ENCODE peak calls at places on chromosomes 5 and 9, in seven cellular contexts. Z is HFFc6; O is GM13977; U is stimulated activated CD8-positive, alpha-beta memory T cell treated with anti-CD3 and anti-CD28 coated beads, Interleukin-4, amount 100 ng/mL, for 1 hour; R is NCI-H460; P is fibroblast of lung; V is activated T-helper 1 cell treated with anti-CD3 and anti-CD28 coated beads, Interleukin-2, amount 50 U/mL, for 16 hours. E is an unnamed sample.

GRCh38 chr9:21688108-21689102 is 114.0 kb upstream of the MTAP start:
- DNase-seq in Z (peak), O (no peak), U (no peak), R (peak), P (peak), V (no peak), E (peak)

GRCh38 chr9:96462538-96462937 is 12.6 kb downstream of the HABP4 start:
- DNase-seq in Z (no peak), O (no peak), U (no peak), R (no peak), P (no peak), V (no peak), E (no peak)

GRCh38 chr9:3459076-3459475 is 66.7 kb downstream of the RFX3 start:
- DNase-seq in Z (no peak), O (no peak), U (no peak), R (peak), P (no peak), V (no peak), E (no peak)

GRCh38 chr5:111945535-111945934 is 188.5 kb upstream of the NREP start:
- DNase-seq in Z (no peak), O (no peak), U (no peak), R (no peak), P (peak), V (no peak), E (no peak)

GRCh38 chr5:93245226-93245625 is 335.8 kb downstream of the NR2F1-AS1 start:
- DNase-seq in Z (no peak), O (no peak), U (no peak), R (no peak), P (no peak), V (no peak), E (no peak)

GRCh38 chr5:56951131-56951945 is 585 bp downstream of the MIER3 start:
- DNase-seq in Z (no peak), O (no peak), U (no peak), R (no peak), P (peak), V (no peak), E (no peak)

GRCh38 chr9:136745389-136746218 is 2.7 kb downstream of the LCN6 start:
- DNase-seq in Z (no peak), O (no peak), U (no peak), R (no peak), P (no peak), V (no peak), E (no peak)

GRCh38 chr5:102307232-102307631 is 11.1 kb upstream of the SLCO4C1 start:
- DNase-seq in Z (no peak), O (no peak), U (no peak), R (no peak), P (no peak), V (no peak), E (no peak)

GRCh38 chr9:135039916-135040645 is 47.4 kb upstream of the OLFM1 start:
- DNase-seq in Z (no peak), O (no peak), U (no peak), R (no peak), P (no peak), V (no peak), E (no peak)

GRCh38 chr9:14671327-14671840 is 21.8 kb downstream of the ZDHHC21 start:
- DNase-seq in Z (no peak), O (no peak), U (no peak), R (no peak), P (peak), V (no peak), E (no peak)

GRCh38 chr5:90933298-90933697 is 374.7 kb downstream of the ADGRV1 start:
- DNase-seq in Z (no peak), O (no peak), U (no peak), R (no peak), P (no peak), V (no peak), E (no peak)

GRCh38 chr9:110615526-110615925 is 36.0 kb upstream of the SVEP1 start:
- DNase-seq in Z (peak), O (no peak), U (no peak), R (no peak), P (peak), V (no peak), E (peak)

GRCh38 chr5:65512170-65512937 is 30.6 kb upstream of the ADAMTS6 start:
- DNase-seq in Z (no peak), O (no peak), U (no peak), R (no peak), P (peak), V (no peak), E (no peak)